ENCODE peak calls at places on chromosomes 16 and 17, in ten cellular contexts. I is uterus, H is cardiac fibroblast, B is mucosa of descending colon, O is astrocyte of the spinal cord, M is A549, V is heart right ventricle, Q is BE2C, A is NB4, U is RWPE1. W is an unnamed sample.

GRCh38 chr17:77836557-77837041 is 121.9 kb upstream of the TNRC6C start:
- DNase-seq in I (no peak), H (peak), B (no peak), O (peak), M (no peak), V (no peak), Q (no peak), A (peak), U (peak), W (peak)

GRCh38 chr17:78628547-78629435 is 51.6 kb upstream of the DNAH17 start:
- DNase-seq in I (no peak), H (no peak), B (no peak), O (no peak), M (no peak), V (no peak), Q (no peak), A (no peak), U (no peak), W (no peak)

GRCh38 chr17:1649116-1649843 is 386 bp downstream of the RILP start:
- DNase-seq in I (peak), H (peak), B (peak), O (peak), M (peak), V (peak), Q (peak), A (peak), U (peak), W (peak)

GRCh38 chr16:19753815-19754643 is 36.0 kb downstream of the IQCK start:
- DNase-seq in I (no peak), H (peak), B (no peak), O (peak), M (peak), V (no peak), Q (no peak), A (no peak), U (no peak), W (no peak)

GRCh38 chr16:22004321-22004720 is 3.4 kb upstream of the PDZD9 start:
- DNase-seq in I (no peak), H (no peak), B (no peak), O (no peak), M (no peak), V (no peak), Q (no peak), A (no peak), U (no peak), W (no peak)

GRCh38 chr17:50144346-50144745 is 6.1 kb downstream of the PPP1R9B start:
- DNase-seq in I (no peak), H (no peak), B (no peak), O (no peak), M (no peak), V (no peak), Q (no peak), A (no peak), U (no peak), W (no peak)

GRCh38 chr17:44216173-44216572 is 3.3 kb downstream of the UBTF start:
- DNase-seq in I (no peak), H (no peak), B (no peak), O (no peak), M (no peak), V (no peak), Q (no peak), A (peak), U (no peak), W (no peak)

GRCh38 chr17:64377769-64378282 is 12.8 kb downstream of the PECAM1 start:
- DNase-seq in I (no peak), H (peak), B (no peak), O (peak), M (no peak), V (no peak), Q (no peak), A (no peak), U (no peak), W (peak)

GRCh38 chr17:49327835-49328784 is 33.9 kb downstream of the ZNF652 start:
- DNase-seq in I (no peak), H (no peak), B (no peak), O (peak), M (no peak), V (no peak), Q (no peak), A (peak), U (no peak), W (peak)

GRCh38 chr16:1620391-1620790 is 8.2 kb downstream of the CRAMP1 start:
- DNase-seq in I (no peak), H (no peak), B (no peak), O (no peak), M (no peak), V (no peak), Q (no peak), A (no peak), U (no peak), W (no peak)

GRCh38 chr17:77318021-77318420 is 177.3 kb downstream of the SEC14L1 start:
- DNase-seq in I (no peak), H (no peak), B (peak), O (no peak), M (no peak), V (no peak), Q (no peak), A (no peak), U (no peak), W (no peak)

GRCh38 chr16:70788668-70789161 is 12.2 kb downstream of the VAC14 start:
- DNase-seq in I (no peak), H (no peak), B (no peak), O (peak), M (no peak), V (no peak), Q (no peak), A (no peak), U (no peak), W (no peak)

GRCh38 chr17:79504181-79504605 is 106.7 kb downstream of the RBFOX3 start:
- DNase-seq in I (no peak), H (no peak), B (no peak), O (no peak), M (no peak), V (no peak), Q (no peak), A (peak), U (no peak), W (no peak)

GRCh38 chr16:35744716-35745115 is 2285.3 kb downstream of the TP53TG3F start:
- DNase-seq in I (no peak), H (peak), B (no peak), O (no peak), M (no peak), V (no peak), Q (no peak), A (no peak), U (no peak), W (no peak)

GRCh38 chr17:82551779-82552457 is 32.4 kb downstream of the FOXK2 start:
- DNase-seq in I (peak), H (peak), B (peak), O (peak), M (peak), V (peak), Q (peak), A (peak), U (peak), W (peak)

GRCh38 chr17:76597156-76598003 is 11.7 kb upstream of the ST6GALNAC2 start:
- DNase-seq in I (no peak), H (no peak), B (no peak), O (no peak), M (no peak), V (no peak), Q (no peak), A (peak), U (peak), W (peak)

GRCh38 chr17:31329221-31329620 is 7.8 kb upstream of the EVI2A start:
- DNase-seq in I (no peak), H (no peak), B (no peak), O (no peak), M (no peak), V (no peak), Q (no peak), A (no peak), U (no peak), W (peak)

GRCh38 chr17:34167359-34167758 is 87.7 kb upstream of the CCL2 start:
- DNase-seq in I (no peak), H (no peak), B (no peak), O (no peak), M (no peak), V (no peak), Q (no peak), A (no peak), U (no peak), W (no peak)

GRCh38 chr17:47999612-48000011 is 28.7 kb downstream of the CDK5RAP3 start:
- DNase-seq in I (no peak), H (peak), B (no peak), O (no peak), M (peak), V (no peak), Q (no peak), A (peak), U (peak), W (peak)

GRCh38 chr17:70274255-70274654 is 104.9 kb downstream of the KCNJ2 start:
- DNase-seq in I (no peak), H (no peak), B (no peak), O (no peak), M (no peak), V (no peak), Q (no peak), A (no peak), U (no peak), W (no peak)

GRCh38 chr16:3482659-3483241 is 12.5 kb downstream of the C16orf90 start:
- DNase-seq in I (no peak), H (no peak), B (peak), O (no peak), M (no peak), V (no peak), Q (no peak), A (no peak), U (no peak), W (no peak)

GRCh38 chr16:3652373-3653037 is 2.0 kb upstream of the DNASE1 start:
- DNase-seq in I (no peak), H (no peak), B (peak), O (no peak), M (no peak), V (no peak), Q (no peak), A (no peak), U (no peak), W (no peak)

GRCh38 chr17:48384164-48384563 is 45.9 kb downstream of the SKAP1 start:
- DNase-seq in I (no peak), H (no peak), B (no peak), O (no peak), M (no peak), V (no peak), Q (no peak), A (no peak), U (no peak), W (no peak)

GRCh38 chr16:88974641-88975215 is 2.3 kb downstream of the CBFA2T3 start:
- DNase-seq in I (no peak), H (no peak), B (no peak), O (no peak), M (no peak), V (no peak), Q (no peak), A (peak), U (no peak), W (no peak)

GRCh38 chr16:7083086-7083485 is 249.6 kb upstream of the RBFOX1 start:
- DNase-seq in I (no peak), H (no peak), B (no peak), O (no peak), M (no peak), V (no peak), Q (no peak), A (no peak), U (no peak), W (no peak)

GRCh38 chr17:5047446-5047845 is 12.2 kb upstream of the SLC52A1 start:
- DNase-seq in I (no peak), H (no peak), B (no peak), O (no peak), M (no peak), V (no peak), Q (no peak), A (no peak), U (no peak), W (no peak)

GRCh38 chr16:73037331-73037745 is 10.6 kb downstream of the ZFHX3 start:
- DNase-seq in I (no peak), H (no peak), B (no peak), O (no peak), M (no peak), V (no peak), Q (peak), A (no peak), U (no peak), W (no peak)

GRCh38 chr17:14203392-14203791 is 33.3 kb downstream of the CDRT15 start:
- DNase-seq in I (no peak), H (peak), B (no peak), O (no peak), M (no peak), V (no peak), Q (no peak), A (no peak), U (no peak), W (no peak)
- TF ChIP-seq CTCF in I (no peak), H (peak), B (no peak), O (peak), M (peak), V (peak), Q (no peak), A (no peak), U (no peak), W (peak)

DNA sequence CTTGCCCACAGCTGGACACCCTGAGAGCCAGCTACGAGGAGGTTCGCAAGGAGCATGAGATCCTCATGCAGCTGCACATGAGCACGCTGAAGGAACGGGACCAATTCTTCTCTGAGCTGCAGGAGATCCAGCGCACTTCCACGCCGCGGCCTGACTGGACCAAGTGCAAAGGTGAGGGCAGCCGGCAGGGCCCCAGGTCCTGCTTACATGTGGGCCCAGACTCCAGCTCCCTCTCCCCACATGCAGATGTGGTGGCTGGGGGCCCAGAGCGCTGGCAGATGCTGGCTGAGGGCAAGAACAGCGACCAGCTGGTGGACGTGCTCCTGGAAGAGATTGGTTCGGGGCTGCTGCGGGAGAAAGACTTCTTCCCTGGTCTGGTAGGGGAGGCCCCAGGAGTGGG is 16.2 kb upstream of the THAP11 start:
- DNase-seq in I (no peak), H (no peak), B (no peak), O (no peak), M (no peak), V (no peak), Q (no peak), A (no peak), U (no peak), W (no peak)
- TF ChIP-seq CTCF in I (no peak), H (no peak), B (no peak), O (no peak), M (no peak), V (no peak), Q (no peak), A (no peak), U (no peak), W (no peak)

GRCh38 chr17:75262112-75262606 is 480 bp downstream of the MRPS7 start:
- DNase-seq in I (no peak), H (no peak), B (no peak), O (no peak), M (no peak), V (no peak), Q (no peak), A (peak), U (no peak), W (peak)

GRCh38 chr17:75261336-75262111 is at the start of the genes GGA3 and MRPS7:
- DNase-seq in I (peak), H (peak), B (peak), O (peak), M (peak), V (peak), Q (peak), A (peak), U (peak), W (peak)

GRCh38 chr17:75263051-75263450 is 1.4 kb downstream of the MRPS7 start:
- DNase-seq in I (no peak), H (no peak), B (no peak), O (no peak), M (no peak), V (no peak), Q (no peak), A (peak), U (no peak), W (no peak)

GRCh38 chr17:75265614-75266314 is 4.1 kb downstream of the MRPS7 start:
- DNase-seq in I (no peak), H (no peak), B (no peak), O (no peak), M (no peak), V (no peak), Q (no peak), A (no peak), U (no peak), W (no peak)

GRCh38 chr17:75260679-75261335 is 599 bp downstream of the GGA3 start:
- DNase-seq in I (no peak), H (peak), B (no peak), O (no peak), M (no peak), V (no peak), Q (no peak), A (peak), U (no peak), W (peak)
- TF ChIP-seq CTCF in I (no peak), H (no peak), B (no peak), O (peak), M (peak), V (no peak), Q (no peak), A (no peak), U (no peak), W (peak)

DNA sequence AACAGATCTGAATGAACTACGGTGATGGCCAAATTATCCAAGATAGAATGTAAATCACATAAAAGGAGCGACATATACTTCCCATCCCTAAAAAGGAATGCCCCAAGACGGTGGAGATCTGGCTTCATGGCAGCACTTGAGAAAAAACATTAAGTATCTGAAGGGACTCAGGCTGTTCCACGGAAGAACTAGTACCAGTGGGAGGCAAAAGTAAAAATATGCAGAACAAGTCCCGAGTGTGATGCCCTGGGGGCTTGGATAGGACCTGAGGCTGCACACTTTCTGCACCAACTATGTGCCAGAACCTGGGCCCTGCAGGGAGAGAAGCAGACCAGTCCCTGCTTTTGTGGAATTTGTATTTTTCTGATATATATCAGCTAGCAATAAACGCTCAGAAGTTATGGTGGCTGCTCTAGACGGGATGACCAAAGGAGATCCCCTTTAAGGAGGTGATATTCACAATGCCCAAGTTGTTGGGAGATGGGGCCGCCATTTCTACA is 538 bp upstream of the CKLF start:
- DNase-seq in I (no peak), H (no peak), B (no peak), O (no peak), M (no peak), V (no peak), Q (no peak), A (no peak), U (no peak), W (no peak)
- TF ChIP-seq CTCF in I (no peak), H (no peak), B (no peak), O (no peak), M (no peak), V (no peak), Q (no peak), A (no peak), U (no peak), W (no peak)

GRCh38 chr17:58085039-58085715 is 2.0 kb downstream of the DYNLL2 start:
- DNase-seq in I (no peak), H (no peak), B (no peak), O (no peak), M (no peak), V (no peak), Q (no peak), A (no peak), U (no peak), W (no peak)

GRCh38 chr17:58082341-58082869 is 814 bp upstream of the DYNLL2 start:
- DNase-seq in I (peak), H (no peak), B (no peak), O (no peak), M (no peak), V (no peak), Q (no peak), A (no peak), U (no peak), W (no peak)

GRCh38 chr17:58082870-58083490 is at the start of gene DYNLL2:
- DNase-seq in I (peak), H (peak), B (peak), O (peak), M (peak), V (peak), Q (peak), A (peak), U (peak), W (peak)

GRCh38 chr17:58084317-58084981 is 1.2 kb downstream of the DYNLL2 start:
- DNase-seq in I (peak), H (peak), B (peak), O (no peak), M (peak), V (peak), Q (peak), A (peak), U (peak), W (peak)

GRCh38 chr17:58083491-58084316 is 485 bp downstream of the DYNLL2 start:
- DNase-seq in I (peak), H (peak), B (peak), O (peak), M (peak), V (peak), Q (peak), A (peak), U (peak), W (peak)
- TF ChIP-seq CTCF in I (no peak), H (no peak), B (no peak), O (no peak), M (no peak), V (no peak), Q (no peak), A (no peak), U (no peak), W (no peak)

DNA sequence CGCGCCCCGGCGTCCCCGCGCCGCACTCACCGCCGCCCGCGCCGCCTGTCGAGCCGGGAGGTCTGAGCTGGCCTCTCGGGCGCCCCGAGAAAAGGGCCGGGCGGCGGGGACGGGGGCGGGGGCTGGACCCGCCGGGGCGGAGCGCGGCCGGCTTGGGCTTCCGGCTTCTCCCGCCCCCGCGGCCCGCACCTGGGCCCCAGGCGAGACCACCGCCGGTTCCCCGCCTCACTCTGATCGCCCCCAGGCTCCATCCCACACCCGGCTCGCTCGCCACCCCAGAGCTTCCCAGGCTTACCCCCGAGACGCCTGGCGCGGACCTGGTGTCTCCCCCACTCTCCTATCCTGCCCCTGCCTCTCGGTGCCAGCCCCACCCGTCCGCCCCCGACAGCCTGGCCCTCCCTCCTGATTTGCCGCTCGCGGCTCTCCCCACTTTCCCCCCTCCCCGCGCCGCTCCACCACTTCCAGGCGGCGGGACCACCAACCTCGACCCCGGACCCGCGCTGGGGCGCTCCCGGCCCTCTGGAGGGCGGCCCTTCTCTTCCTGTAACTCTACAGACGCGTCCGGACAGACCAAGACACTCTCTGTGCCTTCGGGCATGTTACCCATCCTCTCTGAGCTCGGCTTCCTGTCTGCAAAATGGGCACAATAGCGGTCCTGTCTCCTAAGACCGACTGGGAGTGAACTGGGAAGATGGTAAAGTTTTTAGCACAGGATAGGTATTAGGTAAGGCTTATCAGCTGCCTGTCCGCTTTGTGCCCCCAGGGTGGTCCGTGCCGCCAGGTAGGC is at the start of gene LITAF:
- DNase-seq in I (peak), H (peak), B (peak), O (no peak), M (peak), V (peak), Q (peak), A (peak), U (peak), W (peak)
- TF ChIP-seq CTCF in I (peak), H (no peak), B (no peak), O (no peak), M (no peak), V (no peak), Q (no peak), A (no peak), U (no peak), W (no peak)

GRCh38 chr17:60601443-60602384 is 1.7 kb downstream of the PPM1D start:
- DNase-seq in I (peak), H (peak), B (no peak), O (peak), M (peak), V (peak), Q (peak), A (peak), U (peak), W (peak)
- TF ChIP-seq CTCF in I (no peak), H (no peak), B (no peak), O (no peak), M (peak), V (no peak), Q (no peak), A (no peak), U (peak), W (no peak)

W was measured in mammary epithelial cell.